ENCODE peak calls at places on chromosomes 12 and 14, in seven cellular contexts. H is GM23248, Y is Peyer's patch, L is lung, W is heart left ventricle, V is prostate gland, J is right atrium auricular region. T is an unnamed sample. For H3K36me3, the result is how much of the 10 kb centered on the place peaks cover.

GRCh38 chr12:122921917-122922316 is 26.0 kb upstream of the VPS37B start:
- DNase-seq in H (no peak), Y (no peak), L (no peak), W (no peak), V (no peak), J (no peak), T (no peak)

GRCh38 chr12:1546931-1547640 is 47.3 kb downstream of the FBXL14 start:
- DNase-seq in H (no peak), Y (no peak), L (no peak), W (no peak), V (no peak), J (no peak), T (no peak)

GRCh38 chr12:122661246-122661645 is 41.9 kb downstream of the HCAR2 start:
- DNase-seq in H (no peak), Y (no peak), L (no peak), W (no peak), V (no peak), J (no peak), T (no peak)

GRCh38 chr12:100646896-100647295 is 73.4 kb downstream of the GAS2L3 start:
- DNase-seq in H (no peak), Y (no peak), L (no peak), W (no peak), V (no peak), J (no peak), T (no peak)

GRCh38 chr12:29710104-29710503 is 73.6 kb downstream of the TMTC1 start:
- DNase-seq in H (peak), Y (no peak), L (no peak), W (peak), V (no peak), J (peak), T (peak)

GRCh38 chr12:27221625-27222387 is 22.3 kb upstream of the STK38L start:
- DNase-seq in H (no peak), Y (no peak), L (no peak), W (no peak), V (no peak), J (no peak), T (no peak)

GRCh38 chr12:15831315-15831993 is 42.3 kb upstream of the EPS8 start:
- DNase-seq in H (no peak), Y (no peak), L (no peak), W (no peak), V (no peak), J (no peak), T (no peak)

GRCh38 chr12:52380271-52380694 is 5.2 kb downstream of the KRT84 start:
- DNase-seq in H (peak), Y (no peak), L (peak), W (no peak), V (peak), J (no peak), T (no peak)

DNA sequence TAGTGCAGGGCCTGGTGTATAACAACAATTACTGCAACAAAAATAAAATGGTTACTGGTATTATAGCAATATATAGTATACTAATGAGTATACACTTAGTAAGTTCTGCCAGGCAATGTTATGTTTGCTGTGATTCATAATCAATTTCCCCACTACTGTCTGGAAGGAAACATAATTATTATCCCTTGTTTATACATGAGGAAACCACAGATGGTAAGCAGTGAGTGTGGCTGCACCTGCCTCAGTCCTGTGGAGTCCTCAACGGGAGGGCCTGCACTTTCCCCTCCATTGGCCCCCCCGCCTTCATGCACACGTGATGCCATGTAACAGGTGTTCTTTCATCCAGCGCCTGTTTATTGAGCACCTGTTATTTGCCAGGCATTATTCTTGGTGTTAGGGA is 59.7 kb upstream of the CHGA start:
- DNase-seq in H (no peak), Y (no peak), L (no peak), W (no peak), V (no peak), J (no peak), T (no peak)
- H3K36me3 ChIP-seq in H (under half), Y (under half), L (under half), W (under half), V (under half), J (under half), T (under half)

GRCh38 chr12:113936460-113936859 is 29.7 kb downstream of the RBM19 start:
- DNase-seq in H (no peak), Y (no peak), L (no peak), W (no peak), V (no peak), J (no peak), T (no peak)
- H3K36me3 ChIP-seq in H (under half), Y (under half), L (half or more), W (half or more), V (under half), J (half or more), T (half or more)

GRCh38 chr12:76065917-76066316 is 18.6 kb downstream of the NAP1L1 start:
- DNase-seq in H (no peak), Y (no peak), L (no peak), W (no peak), V (no peak), J (no peak), T (no peak)

GRCh38 chr12:76055393-76055792 is 23.8 kb upstream of the PHLDA1 start:
- DNase-seq in H (no peak), Y (no peak), L (no peak), W (no peak), V (no peak), J (no peak), T (no peak)

GRCh38 chr12:76057316-76057715 is 25.7 kb upstream of the PHLDA1 start:
- DNase-seq in H (no peak), Y (no peak), L (no peak), W (no peak), V (no peak), J (no peak), T (no peak)

GRCh38 chr12:76064904-76065303 is 19.6 kb downstream of the NAP1L1 start:
- DNase-seq in H (peak), Y (no peak), L (no peak), W (no peak), V (no peak), J (no peak), T (no peak)

GRCh38 chr12:76060111-76060510 is 24.4 kb downstream of the NAP1L1 start:
- DNase-seq in H (no peak), Y (no peak), L (no peak), W (no peak), V (no peak), J (no peak), T (no peak)
- H3K36me3 ChIP-seq in H (half or more), Y (under half), L (under half), W (half or more), V (under half), J (half or more), T (half or more)

DNA sequence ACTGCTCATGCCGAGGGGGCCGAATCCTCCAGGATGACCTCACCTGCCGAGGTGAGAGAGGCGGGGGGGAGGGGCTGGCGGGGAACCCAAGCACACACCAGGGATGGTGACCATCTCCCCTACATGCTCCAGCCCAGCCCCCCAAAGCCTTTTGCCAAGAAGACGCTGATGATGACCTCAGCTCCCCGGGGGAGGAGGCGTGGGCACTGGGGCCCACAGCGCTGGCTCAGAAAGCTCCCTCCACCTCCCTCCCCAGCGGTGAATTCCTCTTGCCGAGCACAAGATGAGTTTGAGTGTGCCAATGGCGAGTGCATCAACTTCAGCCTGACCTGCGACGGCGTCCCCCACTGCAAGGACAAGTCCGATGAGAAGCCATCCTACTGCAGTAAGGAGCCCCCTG is 23.7 kb upstream of the NXPH4 start:
- DNase-seq in H (no peak), Y (no peak), L (no peak), W (no peak), V (no peak), J (no peak), T (no peak)
- H3K36me3 ChIP-seq in H (half or more), Y (under half), L (half or more), W (half or more), V (under half), J (half or more), T (half or more)

DNA sequence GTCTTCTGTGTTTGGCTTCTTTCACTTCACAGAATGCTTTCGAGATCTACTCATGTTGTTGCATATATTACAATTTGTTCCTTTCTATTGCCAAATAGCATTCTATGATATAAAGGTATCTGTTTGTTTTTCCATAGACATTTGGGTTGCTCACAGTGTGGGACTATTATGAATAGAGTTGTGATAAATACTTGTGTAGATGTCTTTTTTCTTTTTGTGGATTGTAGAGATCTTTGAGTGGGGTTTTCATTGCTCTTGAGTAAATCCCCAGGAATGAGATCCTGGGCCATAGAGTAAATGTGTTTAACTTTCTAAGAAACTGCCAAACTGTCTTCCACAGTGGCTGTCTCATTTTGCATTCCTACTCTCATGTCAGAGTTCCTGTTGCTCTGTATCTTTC is 24.9 kb upstream of the CEBPE start:
- DNase-seq in H (peak), Y (no peak), L (no peak), W (no peak), V (no peak), J (no peak), T (no peak)
- H3K36me3 ChIP-seq in H (under half), Y (under half), L (under half), W (under half), V (under half), J (under half), T (under half)

DNA sequence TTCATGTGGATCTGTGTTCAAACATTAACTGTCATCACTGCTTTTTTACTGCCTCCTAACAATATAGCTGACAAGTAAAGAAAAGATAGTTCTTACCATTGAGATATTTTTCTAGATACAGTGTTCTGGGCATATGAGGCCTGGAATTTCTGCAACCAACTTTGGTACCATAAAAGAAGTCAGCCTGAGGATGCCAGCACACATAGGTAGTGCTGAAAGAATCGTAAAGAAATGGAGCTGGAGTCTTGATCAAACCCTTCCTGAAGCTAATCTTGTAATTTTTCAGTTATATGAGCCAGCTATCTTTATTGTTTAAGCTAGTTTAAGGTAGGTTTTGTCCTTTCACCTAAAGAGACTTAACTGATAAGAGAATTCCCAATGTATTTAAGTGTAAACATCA is 11.3 kb downstream of the ERG28 start:
- DNase-seq in H (no peak), Y (no peak), L (no peak), W (no peak), V (no peak), J (no peak), T (no peak)
- H3K36me3 ChIP-seq in H (under half), Y (under half), L (under half), W (half or more), V (under half), J (under half), T (under half)

GRCh38 chr12:124326104-124326503 is 31.2 kb downstream of the RFLNA start:
- DNase-seq in H (no peak), Y (no peak), L (no peak), W (no peak), V (no peak), J (no peak), T (no peak)

GRCh38 chr12:124322271-124322998 is 27.5 kb downstream of the RFLNA start:
- DNase-seq in H (peak), Y (no peak), L (no peak), W (no peak), V (no peak), J (no peak), T (no peak)

GRCh38 chr12:124321556-124322270 is 26.8 kb downstream of the RFLNA start:
- DNase-seq in H (peak), Y (no peak), L (no peak), W (no peak), V (no peak), J (no peak), T (no peak)

GRCh38 chr12:124324803-124325705 is 30.2 kb downstream of the RFLNA start:
- DNase-seq in H (no peak), Y (no peak), L (no peak), W (no peak), V (no peak), J (no peak), T (no peak)

GRCh38 chr12:124323771-124324530 is 29.1 kb downstream of the RFLNA start:
- DNase-seq in H (no peak), Y (no peak), L (no peak), W (no peak), V (no peak), J (no peak), T (no peak)
- H3K36me3 ChIP-seq in H (under half), Y (under half), L (half or more), W (half or more), V (under half), J (under half), T (half or more)